ENCODE peak calls at places on chromosomes 16 and 17, in six cellular contexts. N is HEK293T, G is HepG2, D is IMR-90, F is K562, B is GM12878. I is an unnamed sample.
A peak's percentile ranks its signal among the peaks of the same experiment; 100 is the strongest.

GRCh38 chr16:23079683-23080221 is 69.5 kb downstream of the USP31 start:
- DNase-seq in N (no peak), G (no peak), D (no peak), F (no peak), B (no peak), I (no peak)

GRCh38 chr17:45346255-45347015 is 29.6 kb upstream of the MAP3K14 start:
- DNase-seq in N (peak; percentile 4), G (no peak), D (peak; percentile 8), F (no peak), B (no peak), I (no peak)

GRCh38 chr17:41785876-41786226 is 660 bp downstream of the JUP start:
- DNase-seq in N (no peak), G (no peak), D (no peak), F (peak; percentile 67), B (no peak), I (no peak)

GRCh38 chr17:65988451-65988850 is 203.5 kb downstream of the CEP112 start:
- DNase-seq in N (no peak), G (no peak), D (no peak), F (no peak), B (no peak), I (no peak)

GRCh38 chr17:75856062-75856681 is 1.0 kb upstream of the WBP2 start:
- DNase-seq in N (peak; percentile 73), G (peak; percentile 64), D (peak; percentile 31), F (no peak), B (no peak), I (peak; percentile 67)

GRCh38 chr16:2008009-2008526 is 1.6 kb downstream of the ZNF598 start:
- DNase-seq in N (no peak), G (no peak), D (peak; percentile 34), F (peak; percentile 46), B (no peak), I (no peak)

GRCh38 chr16:3147757-3148104 is 12.9 kb downstream of the ZNF213 start:
- DNase-seq in N (no peak), G (no peak), D (no peak), F (no peak), B (no peak), I (no peak)

GRCh38 chr16:69937465-69937951 is 13.6 kb upstream of the CLEC18A start:
- DNase-seq in N (peak; percentile 25), G (peak; percentile 50), D (no peak), F (peak; percentile 22), B (no peak), I (peak; percentile 72)

GRCh38 chr17:16013943-16014407 is 14.4 kb downstream of the TTC19 start:
- DNase-seq in N (peak; percentile 43), G (peak; percentile 57), D (peak; percentile 91), F (no peak), B (no peak), I (peak; percentile 78)

GRCh38 chr17:83145358-83145738 is 65.9 kb downstream of the METRNL start:
- DNase-seq in N (no peak), G (no peak), D (no peak), F (no peak), B (no peak), I (no peak)

GRCh38 chr17:68656666-68657065 is 55.5 kb upstream of the FAM20A start:
- DNase-seq in N (no peak), G (no peak), D (no peak), F (no peak), B (no peak), I (no peak)

GRCh38 chr16:69346683-69347082 is 4.9 kb downstream of the TMED6 start:
- DNase-seq in N (no peak), G (no peak), D (no peak), F (no peak), B (no peak), I (no peak)

GRCh38 chr16:57131351-57131970 is 39.1 kb downstream of the CPNE2 start:
- DNase-seq in N (no peak), G (no peak), D (no peak), F (no peak), B (no peak), I (no peak)

GRCh38 chr17:44235583-44235936 is 16.1 kb upstream of the UBTF start:
- DNase-seq in N (no peak), G (no peak), D (peak; percentile 73), F (no peak), B (no peak), I (peak; percentile 59)

GRCh38 chr16:57801856-57802634 is at the start of gene KIFC3:
- DNase-seq in N (peak; percentile 70), G (peak; percentile 79), D (peak; percentile 72), F (peak; percentile 92), B (no peak), I (peak; percentile 80)

GRCh38 chr16:57663917-57664661 is 4.0 kb upstream of the ADGRG3 start:
- DNase-seq in N (no peak), G (peak; percentile 38), D (no peak), F (no peak), B (no peak), I (no peak)

GRCh38 chr16:81626181-81626674 is 152.9 kb upstream of the PLCG2 start:
- DNase-seq in N (no peak), G (no peak), D (peak; percentile 61), F (no peak), B (no peak), I (no peak)

GRCh38 chr17:7549401-7550055 is 670 bp downstream of the TNFSF12 start:
- DNase-seq in N (no peak), G (no peak), D (no peak), F (no peak), B (no peak), I (peak; percentile 19)

GRCh38 chr17:15398291-15398690 is 56.9 kb upstream of the TEKT3 start:
- DNase-seq in N (no peak), G (no peak), D (peak; percentile 50), F (no peak), B (no peak), I (no peak)

GRCh38 chr17:15169676-15170075 is 95.5 kb downstream of the PMP22 start:
- DNase-seq in N (no peak), G (no peak), D (peak; percentile 77), F (no peak), B (no peak), I (no peak)

GRCh38 chr17:1180958-1181768 is 1.4 kb upstream of the ABR start:
- DNase-seq in N (no peak), G (no peak), D (no peak), F (no peak), B (no peak), I (no peak)

GRCh38 chr17:1180434-1180742 is 607 bp upstream of the ABR start:
- DNase-seq in N (no peak), G (no peak), D (no peak), F (no peak), B (no peak), I (no peak)

GRCh38 chr17:1179635-1180433 is at the start of gene ABR:
- DNase-seq in N (peak; percentile 79), G (no peak), D (peak; percentile 26), F (peak; percentile 78), B (no peak), I (no peak)

GRCh38 chr17:1182831-1183578 is 3.2 kb upstream of the ABR start:
- DNase-seq in N (no peak), G (no peak), D (no peak), F (no peak), B (no peak), I (no peak)

DNA sequence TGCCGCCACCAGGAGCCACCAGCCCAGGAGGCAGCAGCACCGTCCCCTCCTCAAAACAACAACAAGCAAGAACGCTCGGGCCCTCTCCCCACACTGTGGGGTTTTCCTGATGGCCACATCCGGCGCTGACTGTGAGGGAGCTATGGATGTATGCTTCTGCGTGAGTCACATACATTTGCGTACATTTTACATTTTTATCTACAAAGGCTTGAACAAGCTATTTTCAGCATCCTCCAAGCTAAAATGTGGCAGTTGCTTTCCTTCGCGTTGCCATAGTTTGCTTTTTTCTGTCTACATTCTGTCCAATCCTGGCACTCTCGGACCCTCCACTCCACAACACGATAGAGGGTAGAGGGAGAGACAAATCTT is 2.0 kb upstream of the ABR start:
- DNase-seq in N (no peak), G (no peak), D (peak; percentile 86), F (no peak), B (no peak), I (no peak)
- TF ChIP-seq BHLHE40 in N (no peak), G (no peak), D (no peak), F (no peak), B (no peak), I (no peak)

DNA sequence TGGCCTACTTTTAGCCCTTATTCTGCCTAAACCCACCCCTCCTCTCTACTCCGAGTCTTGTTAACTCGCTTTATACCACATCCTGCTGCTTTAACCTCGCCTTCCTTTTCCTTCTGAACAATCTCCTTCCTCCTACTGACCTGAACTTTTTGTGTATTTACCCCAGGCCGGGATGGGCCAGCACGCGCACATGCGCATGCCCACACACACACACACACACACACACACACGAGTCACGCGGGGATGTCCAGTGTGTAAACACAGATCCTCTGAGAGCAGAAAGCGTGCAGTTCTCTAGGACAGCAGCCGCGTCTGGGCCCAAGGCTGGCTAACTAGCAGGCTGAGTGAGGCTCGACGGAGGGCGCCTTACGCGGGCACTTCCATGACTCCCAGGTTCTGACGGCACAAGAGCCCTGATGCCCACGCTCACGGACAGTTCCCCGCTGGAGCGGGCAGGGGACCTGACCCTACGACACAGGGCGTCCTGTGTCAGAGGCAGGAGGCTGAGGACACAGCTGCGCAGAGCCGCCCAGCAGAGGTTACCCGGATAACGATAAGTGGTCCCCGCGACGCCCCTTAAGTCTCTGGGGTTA is 610 bp downstream of the PIK3R5 start:
- DNase-seq in N (no peak), G (no peak), D (no peak), F (no peak), B (no peak), I (no peak)
- TF ChIP-seq BHLHE40 in N (no peak), G (no peak), D (no peak), F (no peak), B (peak; percentile 89), I (no peak)

DNA sequence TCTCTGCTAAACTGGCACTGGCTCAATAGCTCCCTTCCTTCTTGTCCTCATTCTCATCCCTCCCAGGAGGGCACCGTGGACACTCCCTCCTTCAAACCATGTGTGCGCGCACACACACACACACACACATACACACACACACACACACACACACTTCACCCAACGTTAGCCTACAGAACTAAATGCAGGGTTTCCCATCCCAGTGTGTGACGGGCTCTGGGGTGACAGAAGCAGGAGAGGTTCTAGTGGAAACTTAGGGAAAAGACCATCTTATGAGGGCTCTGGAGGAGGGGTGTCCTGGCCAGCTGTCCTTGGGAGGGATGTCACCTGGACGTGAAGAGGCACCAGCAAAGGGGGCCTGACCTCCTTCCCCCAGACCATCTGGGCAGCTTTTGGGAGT is 19.7 kb downstream of the OSBPL7 start:
- DNase-seq in N (no peak), G (no peak), D (no peak), F (no peak), B (no peak), I (no peak)
- TF ChIP-seq BHLHE40 in N (no peak), G (no peak), D (no peak), F (no peak), B (no peak), I (no peak)

DNA sequence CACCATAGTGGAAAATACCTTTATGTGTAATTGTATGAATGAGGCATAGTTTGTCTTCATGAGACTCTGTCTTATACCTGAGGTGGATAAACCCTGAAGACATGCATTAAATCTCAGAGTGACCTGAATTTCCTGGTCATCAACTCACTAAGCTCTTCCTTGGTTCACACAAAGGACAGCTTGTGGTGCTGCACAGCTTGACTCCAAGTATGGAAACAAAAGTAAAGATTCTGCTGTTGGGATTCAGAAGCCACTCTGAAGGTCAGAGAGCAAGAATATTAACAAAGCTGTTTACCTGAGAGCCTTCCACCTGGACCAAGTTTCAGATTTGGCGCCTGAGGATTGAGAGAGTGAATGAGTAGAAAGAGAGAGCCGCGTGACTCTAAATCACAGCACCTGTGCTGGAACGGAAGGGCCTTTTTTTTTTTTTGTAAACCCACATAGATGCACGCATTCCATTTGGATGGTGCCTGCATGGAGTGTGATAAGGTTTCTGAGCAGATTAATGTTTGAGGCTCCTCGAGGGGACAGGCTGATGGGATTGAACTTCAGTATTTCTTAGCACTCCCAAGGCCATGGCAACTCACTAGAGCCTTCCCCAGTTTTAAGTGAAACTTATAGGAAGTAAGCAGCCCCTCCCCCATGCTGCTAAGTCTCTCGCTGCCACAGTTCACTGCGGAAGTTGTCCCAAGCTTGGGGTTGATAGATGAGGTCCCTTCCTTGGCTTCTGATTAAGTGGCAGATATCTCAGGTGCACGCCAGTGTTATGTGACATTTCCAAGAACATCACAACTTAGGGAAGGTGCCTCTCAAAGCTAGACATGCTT is 28.7 kb downstream of the CALB2 start:
- DNase-seq in N (no peak), G (no peak), D (no peak), F (no peak), B (no peak), I (no peak)
- TF ChIP-seq BHLHE40 in N (no peak), G (no peak), D (no peak), F (no peak), B (no peak), I (no peak)